ENCODE peak calls at places on chromosomes 1 and 21, in eight cellular contexts. A is type B pancreatic cell, X is ACHN, G is T follicular helper cell, I is anterior cingulate cortex, U is T-cell, V is GM20000, L is HFFc6. D is an unnamed sample.

GRCh38 chr1:92747735-92748134 is 37.2 kb downstream of the EVI5 start:
- DNase-seq in I (no peak), L (no peak), V (no peak), U (no peak), X (no peak), A (no peak), G (no peak), D (no peak)

GRCh38 chr1:178037510-178038253 is 56.2 kb upstream of the RASAL2 start:
- DNase-seq in V (no peak), A (peak; percentile 75), U (no peak), L (peak; percentile 24), I (peak; percentile 78), X (peak; percentile 92), G (no peak), D (peak; percentile 78)

GRCh38 chr21:32921632-32922230 is 104.0 kb upstream of the OLIG2 start:
- DNase-seq in A (no peak), X (peak; percentile 34), G (no peak), I (no peak), U (peak; percentile 26), L (no peak), V (no peak), D (no peak)

GRCh38 chr1:151716771-151717631 is at the start of gene CELF3:
- DNase-seq in I (peak; percentile 76), G (no peak), A (no peak), U (peak; percentile 42), V (no peak), X (no peak), L (no peak), D (no peak)

GRCh38 chr1:65420590-65421340 is at the start of the genes LEPR and LEPROT:
- DNase-seq in U (no peak), L (no peak), I (no peak), A (no peak), V (no peak), X (peak; percentile 24), G (no peak), D (no peak)

GRCh38 chr1:159228554-159228953 is 23.9 kb downstream of the ACKR1 start:
- DNase-seq in L (no peak), A (no peak), V (no peak), U (no peak), I (no peak), G (no peak), X (no peak), D (no peak)

GRCh38 chr21:33059319-33059894 is 10.5 kb upstream of the OLIG1 start:
- DNase-seq in G (no peak), A (no peak), V (no peak), L (no peak), I (no peak), X (no peak), U (peak; percentile 17), D (no peak)

GRCh38 chr1:151537112-151537511 is 3.0 kb upstream of the TUFT1 start:
- DNase-seq in L (peak; percentile 93), V (no peak), I (no peak), X (peak; percentile 99), A (no peak), G (no peak), U (no peak), D (no peak)

GRCh38 chr1:187001198-187001904 is 172.6 kb downstream of the PLA2G4A start:
- DNase-seq in U (no peak), X (no peak), A (no peak), G (no peak), V (no peak), L (peak; percentile 54), I (no peak), D (no peak)

GRCh38 chr1:5220881-5221280 is 566.5 kb downstream of the AJAP1 start:
- DNase-seq in X (no peak), I (no peak), U (no peak), A (no peak), V (no peak), G (no peak), L (no peak), D (no peak)

GRCh38 chr1:190738321-190738720 is 260.7 kb upstream of the BRINP3 start:
- DNase-seq in I (no peak), V (no peak), G (no peak), U (no peak), X (no peak), L (no peak), A (no peak), D (no peak)

GRCh38 chr1:200437556-200438203 is 27.8 kb upstream of the ZNF281 start:
- DNase-seq in V (peak; percentile 31), L (no peak), X (peak; percentile 25), A (no peak), G (no peak), U (no peak), I (no peak), D (no peak)

GRCh38 chr1:169497317-169497716 is 11.6 kb upstream of the SLC19A2 start:
- DNase-seq in U (no peak), X (no peak), A (no peak), G (no peak), V (no peak), L (no peak), I (no peak), D (no peak)

GRCh38 chr1:201990427-201990826 is 8.0 kb downstream of the RNPEP start:
- DNase-seq in I (no peak), V (no peak), G (no peak), U (no peak), L (no peak), X (no peak), A (no peak), D (no peak)

GRCh38 chr1:76269175-76269574 is 194.6 kb downstream of the ST6GALNAC3 start:
- DNase-seq in I (no peak), L (peak; percentile 29), U (no peak), A (no peak), V (no peak), X (no peak), G (no peak), D (no peak)

GRCh38 chr1:185441608-185442007 is 124.6 kb upstream of the IVNS1ABP start:
- DNase-seq in A (no peak), X (peak; percentile 25), G (no peak), V (no peak), U (no peak), L (peak; percentile 70), I (no peak), D (no peak)

GRCh38 chr1:28895896-28896608 is 18.3 kb upstream of the EPB41 start:
- DNase-seq in L (no peak), G (no peak), A (no peak), V (no peak), X (no peak), I (no peak), U (no peak), D (no peak)

GRCh38 chr1:175857756-175858155 is 114.4 kb upstream of the TNR start:
- DNase-seq in G (no peak), X (no peak), A (peak; percentile 53), I (peak; percentile 64), V (no peak), U (no peak), L (no peak), D (peak; percentile 58)

GRCh38 chr21:31335957-31336738 is 7.9 kb downstream of the TIAM1 start:
- DNase-seq in V (no peak), I (peak; percentile 30), U (no peak), X (peak; percentile 70), G (no peak), L (no peak), A (no peak), D (no peak)

GRCh38 chr1:67683736-67684525 is 1.1 kb upstream of the GADD45A start:
- DNase-seq in A (no peak), U (no peak), I (no peak), V (peak; percentile 28), G (no peak), X (peak; percentile 6), L (peak; percentile 55), D (no peak)

GRCh38 chr1:185368913-185369491 is 52.0 kb upstream of the IVNS1ABP start:
- DNase-seq in A (no peak), I (no peak), U (no peak), V (no peak), G (no peak), X (no peak), L (no peak), D (no peak)

GRCh38 chr1:220895412-220895946 is 16.2 kb downstream of the HLX start:
- DNase-seq in I (no peak), U (no peak), G (no peak), L (no peak), V (no peak), A (no peak), X (no peak), D (no peak)